ENCODE peak calls at places on chromosomes 13 and 19, in four cellular contexts. E is H1, B is IMR-90, A is mesendoderm. U is an unnamed sample.

GRCh38 chr13:97329331-97329730 is 104.6 kb upstream of the RAP2A start:
- DNase-seq in B (peak; percentile 44), A (peak; percentile 44), E (no peak), U (no peak)

GRCh38 chr13:27997904-27998522 is 9.5 kb upstream of the URAD start:
- DNase-seq in E (peak; percentile 64), B (peak; percentile 28), A (peak; percentile 86), U (peak; percentile 76)

GRCh38 chr13:105543742-105544141 is 991.7 kb downstream of the EFNB2 start:
- DNase-seq in E (no peak), A (no peak), B (no peak), U (no peak)

GRCh38 chr13:93118081-93118615 is 108.5 kb upstream of the GPC6 start:
- DNase-seq in E (no peak), A (no peak), B (no peak), U (no peak)

GRCh38 chr19:42207767-42208259 is 9.7 kb downstream of the DEDD2 start:
- DNase-seq in B (peak; percentile 89), E (no peak), A (no peak), U (no peak)

GRCh38 chr19:38733493-38734175 is 10.6 kb downstream of the CAPN12 start:
- DNase-seq in E (no peak), B (no peak), A (no peak), U (peak; percentile 30)

GRCh38 chr19:14054721-14055120 is 7.2 kb downstream of the PALM3 start:
- DNase-seq in E (no peak), B (no peak), A (no peak), U (no peak)

GRCh38 chr13:34294483-34295129 is 476.7 kb downstream of the RFC3 start:
- DNase-seq in B (no peak), A (no peak), E (no peak), U (no peak)

GRCh38 chr13:104286566-104287290 is 1220.5 kb upstream of the SLC10A2 start:
- DNase-seq in B (no peak), A (peak; percentile 73), E (no peak), U (peak; percentile 37)

GRCh38 chr19:51064534-51065220 is at the start of gene KLK13:
- DNase-seq in B (no peak), A (peak; percentile 84), E (peak; percentile 69), U (peak; percentile 84)

GRCh38 chr19:401836-402535 is 7.0 kb downstream of the C2CD4C start:
- DNase-seq in E (peak; percentile 46), A (no peak), B (no peak), U (peak; percentile 26)

GRCh38 chr13:28492527-28493367 is 2.2 kb downstream of the FLT1 start:
- DNase-seq in E (no peak), B (no peak), A (peak; percentile 59), U (no peak)

GRCh38 chr19:17103177-17103576 is 27.6 kb downstream of the MYO9B start:
- DNase-seq in A (peak; percentile 74), E (peak; percentile 90), B (peak; percentile 45), U (peak; percentile 75)

GRCh38 chr13:109646423-109646822 is 140.0 kb downstream of the IRS2 start:
- DNase-seq in A (no peak), E (no peak), B (no peak), U (no peak)

GRCh38 chr19:48543121-48543710 is 8.8 kb upstream of the SULT2B1 start:
- DNase-seq in A (peak; percentile 50), E (no peak), B (peak; percentile 65), U (peak; percentile 50)

GRCh38 chr13:110475117-110475516 is 86.4 kb downstream of the RAB20 start:
- DNase-seq in E (no peak), B (no peak), A (no peak), U (no peak)

GRCh38 chr13:24032252-24032651 is 128.3 kb upstream of the SPATA13 start:
- DNase-seq in E (no peak), A (no peak), B (peak; percentile 84), U (no peak)

GRCh38 chr13:40401911-40402776 is 264.3 kb downstream of the FOXO1 start:
- DNase-seq in E (no peak), A (peak; percentile 48), B (peak; percentile 92), U (no peak)

GRCh38 chr19:39052243-39052746 is 19.9 kb upstream of the FBXO27 start:
- DNase-seq in B (peak; percentile 58), A (peak; percentile 68), E (peak; percentile 95), U (peak; percentile 87)

GRCh38 chr13:101149735-101150380 is 266.4 kb downstream of the NALCN start:
- DNase-seq in A (peak; percentile 80), E (no peak), B (peak; percentile 66), U (peak; percentile 41)

GRCh38 chr13:98622926-98623325 is 46.0 kb upstream of the STK24 start:
- DNase-seq in E (no peak), B (no peak), A (no peak), U (no peak)

GRCh38 chr19:1810439-1811160 is 1.5 kb downstream of the ATP8B3 start:
- DNase-seq in A (no peak), E (no peak), B (no peak), U (peak; percentile 26)

GRCh38 chr19:1813197-1813836 is 1.2 kb upstream of the ATP8B3 start:
- DNase-seq in B (no peak), E (no peak), A (no peak), U (no peak)

GRCh38 chr19:1811472-1811894 is 593 bp downstream of the ATP8B3 start:
- DNase-seq in E (no peak), B (peak; percentile 67), A (peak; percentile 41), U (no peak)

GRCh38 chr19:1812426-1813196 is 535 bp upstream of the ATP8B3 start:
- DNase-seq in B (peak; percentile 90), A (peak; percentile 98), E (peak; percentile 95), U (peak; percentile 99)

DNA sequence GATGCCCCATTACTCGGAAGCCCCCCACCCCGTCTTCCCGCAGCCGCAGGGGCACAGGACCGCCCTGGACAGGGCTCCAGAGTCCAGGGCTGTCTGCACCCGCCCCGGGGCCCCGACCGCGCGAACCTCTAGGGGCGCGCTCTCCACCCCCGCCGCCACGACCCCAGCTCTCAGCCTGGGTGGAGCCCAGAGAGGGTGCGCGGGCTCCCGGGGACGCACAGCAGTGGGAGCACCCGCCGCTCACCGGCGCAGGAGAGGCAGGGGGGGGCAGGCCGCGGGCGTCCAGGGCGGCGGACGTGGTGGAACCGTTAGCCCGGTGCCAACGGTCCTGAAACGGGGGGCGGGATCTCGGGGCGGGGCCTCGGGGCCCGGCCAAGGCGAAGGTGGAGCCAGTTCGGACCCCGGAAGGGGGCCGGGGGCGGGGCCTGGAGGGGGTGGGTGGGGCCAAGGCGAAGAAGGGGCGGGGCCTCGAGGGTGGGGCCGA is at the start of gene ATP8B3:
- DNase-seq in B (no peak), A (no peak), E (peak; percentile 76), U (no peak)
- H3K56ac ChIP-seq in B (peak within 1 kb of the TSS; percentile 28), A (peak within 1 kb of the TSS; percentile 77), E (peak within 1 kb of the TSS; percentile 59), U (no peak within 1 kb of the TSS)

DNA sequence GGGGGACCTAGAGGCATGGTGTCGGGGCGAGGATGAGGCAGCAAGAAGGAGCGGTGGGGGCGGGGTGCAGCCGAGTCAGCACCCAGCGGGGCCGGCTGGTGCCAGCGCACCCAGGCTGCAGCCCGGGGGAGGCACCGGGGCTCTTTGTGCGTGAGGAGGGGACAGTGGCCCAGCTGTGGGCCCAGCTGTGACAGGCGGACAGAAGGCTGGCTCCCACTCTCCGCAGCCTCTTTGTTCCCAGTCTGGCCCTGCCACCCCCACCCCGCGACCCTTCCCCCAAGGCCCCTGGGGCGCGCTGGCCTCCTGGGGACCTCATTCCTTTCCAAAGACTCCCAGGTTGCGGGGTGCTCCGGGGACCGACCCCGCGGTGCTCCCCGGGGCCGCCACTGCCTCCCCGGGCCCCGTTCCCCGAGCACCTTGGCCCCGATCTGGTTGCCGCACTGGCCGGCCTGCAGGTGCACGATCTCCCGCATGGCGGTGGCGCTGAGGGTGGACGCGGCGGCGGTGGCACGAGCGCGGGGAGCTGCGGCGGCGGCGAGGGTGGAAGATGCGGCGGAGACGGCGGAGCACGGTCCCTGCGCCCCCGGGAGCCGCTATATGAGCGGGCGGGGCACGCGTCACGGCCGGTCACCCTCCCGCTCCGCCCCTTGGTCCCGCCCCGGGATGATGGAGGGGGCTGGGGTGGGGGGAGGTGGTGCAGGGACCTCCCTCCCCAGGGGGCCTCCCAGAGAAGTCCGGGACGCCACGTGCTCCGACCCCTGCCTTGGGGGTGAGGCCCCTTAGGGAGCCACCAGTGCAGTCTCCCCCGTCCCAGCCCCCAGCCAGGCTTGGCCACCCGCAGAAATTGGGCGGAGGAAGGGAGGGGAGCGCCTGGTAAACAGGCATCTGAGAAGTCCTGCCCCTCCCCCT is at the start of gene TUBB4A:
- DNase-seq in B (no peak), E (peak; percentile 75), A (no peak), U (peak; percentile 61)
- H2BK120ac ChIP-seq in B (no peak within 1 kb of the TSS), E (no peak within 1 kb of the TSS), A (no peak within 1 kb of the TSS), U (no peak within 1 kb of the TSS)

GRCh38 chr13:112198611-112199010 is 131.7 kb downstream of the SOX1 start:
- DNase-seq in E (no peak), B (no peak), A (no peak), U (no peak)

GRCh38 chr13:112200200-112200599 is 133.3 kb downstream of the SOX1 start:
- DNase-seq in E (no peak), A (no peak), B (no peak), U (no peak)

GRCh38 chr13:112193463-112194166 is 126.7 kb downstream of the SOX1 start:
- DNase-seq in B (no peak), E (no peak), A (no peak), U (no peak)

GRCh38 chr13:112194167-112194530 is 127.2 kb downstream of the SOX1 start:
- DNase-seq in A (no peak), B (no peak), E (no peak), U (no peak)

DNA sequence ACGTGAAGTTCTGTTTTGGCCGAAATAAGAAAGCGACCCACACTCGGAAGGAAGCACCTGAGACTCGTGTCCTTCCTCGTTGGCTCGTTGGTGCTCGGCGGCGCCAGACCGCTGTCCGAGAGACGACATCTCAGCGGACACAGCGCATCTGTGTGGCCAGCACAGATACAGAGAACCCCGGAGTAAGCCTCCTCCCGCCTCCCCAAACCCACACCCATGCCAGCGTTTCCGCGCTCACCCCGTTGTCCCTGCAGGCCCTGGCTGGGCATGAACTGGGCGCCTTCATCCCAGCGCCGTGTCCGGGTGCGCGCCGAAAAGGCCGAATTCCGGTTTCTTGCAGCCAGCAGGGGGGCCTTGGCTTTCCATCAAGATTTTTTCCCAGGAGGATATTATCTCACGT is 127.6 kb downstream of the SOX1 start:
- DNase-seq in B (no peak), E (no peak), A (no peak), U (no peak)
- H3K56ac ChIP-seq in B (no peak overlapping the region), E (no peak overlapping the region), A (no peak overlapping the region), U (no peak overlapping the region)

GRCh38 chr19:7944177-7944761 is 803 bp upstream of the TIMM44 start:
- DNase-seq in A (peak; percentile 96), B (peak; percentile 89), E (peak; percentile 90), U (peak; percentile 86)
- H2BK120ac ChIP-seq in A (no peak overlapping the region), B (no peak overlapping the region), E (no peak overlapping the region), U (no peak overlapping the region)

DNA sequence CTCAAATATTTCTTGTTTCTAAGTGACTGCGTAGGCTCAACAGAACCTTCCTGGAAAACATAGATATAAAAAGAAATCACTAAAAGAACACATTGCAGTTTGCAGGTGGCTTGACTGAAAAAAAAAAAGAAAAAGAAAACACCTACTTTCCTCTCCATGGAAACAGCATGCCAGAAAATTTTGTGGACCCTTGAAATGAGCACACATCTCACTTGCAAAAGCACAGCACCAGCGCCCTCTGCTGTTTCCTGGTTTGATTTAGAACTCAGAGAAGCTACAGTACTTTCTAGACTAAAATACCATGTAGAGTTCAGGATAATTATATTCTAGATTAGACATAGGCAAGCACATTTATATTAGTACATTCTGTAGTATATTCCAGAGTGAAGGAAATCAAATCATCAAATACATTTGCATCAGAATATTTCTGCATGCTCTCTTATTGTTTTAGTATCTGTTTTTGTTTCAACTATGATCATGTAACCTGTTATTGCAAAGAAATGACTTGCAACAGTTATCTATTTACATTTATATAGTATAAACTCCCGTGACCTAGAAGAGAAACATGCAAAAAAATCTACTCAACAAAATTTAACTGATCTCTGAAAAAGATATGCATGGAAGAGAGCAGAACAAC is 22.3 kb upstream of the XPO4 start:
- DNase-seq in B (peak; percentile 84), A (peak; percentile 92), E (peak; percentile 88), U (peak; percentile 76)
- H3K56ac ChIP-seq in B (no peak overlapping the region), A (no peak overlapping the region), E (no peak overlapping the region), U (no peak overlapping the region)

U was measured in H9.